ENCODE peak calls at places on chromosomes 2 and 18, in four cellular contexts. One of them, this sample, is unnamed. For H3K4me1, the result is how much of the 10 kb centered on the place peaks cover.

GRCh38 chr2:113237604-113238003 is 41.1 kb downstream of the PAX8 start:
- DNase-seq in K562: no peak
- DNase-seq in heart left ventricle: no peak
- DNase-seq in sigmoid colon: no peak
- DNase-seq in this sample: no peak

GRCh38 chr2:12935226-12935625 is 218.5 kb downstream of the TRIB2 start:
- DNase-seq in K562: no peak
- DNase-seq in heart left ventricle: no peak
- DNase-seq in sigmoid colon: no peak
- DNase-seq in this sample: no peak

GRCh38 chr2:230905448-230906430 is 19.3 kb downstream of the GPR55 start:
- DNase-seq in K562: no peak
- DNase-seq in heart left ventricle: peak
- DNase-seq in sigmoid colon: peak
- DNase-seq in this sample: no peak

GRCh38 chr2:129191530-129191929 is 787.9 kb upstream of the RAB6C start:
- DNase-seq in K562: no peak
- DNase-seq in heart left ventricle: no peak
- DNase-seq in sigmoid colon: no peak
- DNase-seq in this sample: no peak

GRCh38 chr2:172972005-172972619 is 103.5 kb upstream of the MAP3K20 start:
- DNase-seq in K562: peak
- DNase-seq in heart left ventricle: no peak
- DNase-seq in sigmoid colon: no peak
- DNase-seq in this sample: no peak

GRCh38 chr2:20143263-20143662 is 81.7 kb downstream of the SDC1 start:
- DNase-seq in K562: no peak
- DNase-seq in heart left ventricle: no peak
- DNase-seq in sigmoid colon: no peak
- DNase-seq in this sample: no peak

GRCh38 chr2:149817206-149817605 is 229.6 kb upstream of the MMADHC start:
- DNase-seq in K562: no peak
- DNase-seq in heart left ventricle: no peak
- DNase-seq in sigmoid colon: no peak
- DNase-seq in this sample: no peak

GRCh38 chr2:184154438-184154837 is 443.9 kb upstream of the ZNF804A start:
- DNase-seq in K562: no peak
- DNase-seq in heart left ventricle: no peak
- DNase-seq in sigmoid colon: no peak
- DNase-seq in this sample: no peak

GRCh38 chr2:240480834-240481623 is 45.6 kb downstream of the GPC1 start:
- DNase-seq in K562: no peak
- DNase-seq in heart left ventricle: peak
- DNase-seq in sigmoid colon: peak
- DNase-seq in this sample: no peak

GRCh38 chr2:38692636-38693318 is 26.9 kb downstream of the GALM start:
- DNase-seq in K562: no peak
- DNase-seq in heart left ventricle: no peak
- DNase-seq in sigmoid colon: no peak
- DNase-seq in this sample: no peak

GRCh38 chr18:45774065-45774521 is 50.1 kb downstream of the SLC14A1 start:
- DNase-seq in K562: no peak
- DNase-seq in heart left ventricle: no peak
- DNase-seq in sigmoid colon: no peak
- DNase-seq in this sample: no peak

GRCh38 chr2:31770718-31771117 is 190.0 kb upstream of the SRD5A2 start:
- DNase-seq in K562: no peak
- DNase-seq in heart left ventricle: no peak
- DNase-seq in sigmoid colon: no peak
- DNase-seq in this sample: no peak

GRCh38 chr18:45967007-45967706 is at the start of gene EPG5:
- DNase-seq in K562: peak
- DNase-seq in heart left ventricle: peak
- DNase-seq in sigmoid colon: peak
- DNase-seq in this sample: peak

GRCh38 chr18:48124857-48125626 is 194.6 kb upstream of the SMAD2 start:
- DNase-seq in K562: no peak
- DNase-seq in heart left ventricle: no peak
- DNase-seq in sigmoid colon: no peak
- DNase-seq in this sample: no peak

GRCh38 chr18:12088096-12088495 is 5.5 kb upstream of the ANKRD62 start:
- DNase-seq in K562: no peak
- DNase-seq in heart left ventricle: no peak
- DNase-seq in sigmoid colon: no peak
- DNase-seq in this sample: no peak

GRCh38 chr2:105376789-105377231 is 22.0 kb downstream of the FHL2 start:
- DNase-seq in K562: no peak
- DNase-seq in heart left ventricle: no peak
- DNase-seq in sigmoid colon: no peak
- DNase-seq in this sample: no peak

GRCh38 chr2:238597638-238598528 is 171.2 kb downstream of the ASB1 start:
- DNase-seq in K562: no peak
- DNase-seq in heart left ventricle: no peak
- DNase-seq in sigmoid colon: no peak
- DNase-seq in this sample: no peak

GRCh38 chr2:101559576-101559975 is 84.7 kb upstream of the RFX8 start:
- DNase-seq in K562: no peak
- DNase-seq in heart left ventricle: no peak
- DNase-seq in sigmoid colon: no peak
- DNase-seq in this sample: no peak

GRCh38 chr2:8590940-8591339 is 90.9 kb upstream of the ID2 start:
- DNase-seq in K562: no peak
- DNase-seq in heart left ventricle: no peak
- DNase-seq in sigmoid colon: no peak
- DNase-seq in this sample: no peak

GRCh38 chr2:205585451-205586045 is 96.8 kb upstream of the NRP2 start:
- DNase-seq in K562: no peak
- DNase-seq in heart left ventricle: no peak
- DNase-seq in sigmoid colon: no peak
- DNase-seq in this sample: no peak

GRCh38 chr2:162821176-162821575 is 17.4 kb downstream of the KCNH7 start:
- DNase-seq in K562: no peak
- DNase-seq in heart left ventricle: no peak
- DNase-seq in sigmoid colon: no peak
- DNase-seq in this sample: no peak

GRCh38 chr18:64100136-64100922 is 48.6 kb downstream of the LINC00305 start:
- DNase-seq in K562: no peak
- DNase-seq in heart left ventricle: no peak
- DNase-seq in sigmoid colon: no peak
- DNase-seq in this sample: no peak

GRCh38 chr18:76351961-76352581 is 143.0 kb downstream of the ZNF516 start:
- DNase-seq in K562: no peak
- DNase-seq in heart left ventricle: no peak
- DNase-seq in sigmoid colon: peak
- DNase-seq in this sample: no peak

GRCh38 chr18:76486029-76486428 is 9.0 kb downstream of the ZNF516 start:
- DNase-seq in K562: no peak
- DNase-seq in heart left ventricle: no peak
- DNase-seq in sigmoid colon: no peak
- DNase-seq in this sample: no peak

GRCh38 chr2:164073053-164073757 is 337.4 kb upstream of the FIGN start:
- DNase-seq in K562: no peak
- DNase-seq in heart left ventricle: no peak
- DNase-seq in sigmoid colon: no peak
- DNase-seq in this sample: no peak

GRCh38 chr2:170157025-170157684 is 20.8 kb upstream of the MYO3B start:
- DNase-seq in K562: no peak
- DNase-seq in heart left ventricle: no peak
- DNase-seq in sigmoid colon: no peak
- DNase-seq in this sample: no peak

GRCh38 chr2:86372641-86373502 is 35.4 kb upstream of the REEP1 start:
- DNase-seq in K562: no peak
- DNase-seq in heart left ventricle: no peak
- DNase-seq in sigmoid colon: peak
- DNase-seq in this sample: no peak

GRCh38 chr2:74593826-74594467 is 39.4 kb downstream of the DOK1 start:
- DNase-seq in K562: no peak
- DNase-seq in heart left ventricle: no peak
- DNase-seq in sigmoid colon: no peak
- DNase-seq in this sample: no peak

GRCh38 chr2:11370377-11371098 is 26.1 kb upstream of the ROCK2 start:
- DNase-seq in K562: no peak
- DNase-seq in heart left ventricle: no peak
- DNase-seq in sigmoid colon: no peak
- DNase-seq in this sample: no peak

GRCh38 chr2:172712251-172712650 is 23.4 kb upstream of the RAPGEF4 start:
- DNase-seq in K562: no peak
- DNase-seq in heart left ventricle: peak
- DNase-seq in sigmoid colon: no peak
- DNase-seq in this sample: no peak

GRCh38 chr2:22958281-22958680 is 426.7 kb upstream of the KLHL29 start:
- DNase-seq in K562: no peak
- DNase-seq in heart left ventricle: no peak
- DNase-seq in sigmoid colon: no peak
- DNase-seq in this sample: no peak

DNA sequence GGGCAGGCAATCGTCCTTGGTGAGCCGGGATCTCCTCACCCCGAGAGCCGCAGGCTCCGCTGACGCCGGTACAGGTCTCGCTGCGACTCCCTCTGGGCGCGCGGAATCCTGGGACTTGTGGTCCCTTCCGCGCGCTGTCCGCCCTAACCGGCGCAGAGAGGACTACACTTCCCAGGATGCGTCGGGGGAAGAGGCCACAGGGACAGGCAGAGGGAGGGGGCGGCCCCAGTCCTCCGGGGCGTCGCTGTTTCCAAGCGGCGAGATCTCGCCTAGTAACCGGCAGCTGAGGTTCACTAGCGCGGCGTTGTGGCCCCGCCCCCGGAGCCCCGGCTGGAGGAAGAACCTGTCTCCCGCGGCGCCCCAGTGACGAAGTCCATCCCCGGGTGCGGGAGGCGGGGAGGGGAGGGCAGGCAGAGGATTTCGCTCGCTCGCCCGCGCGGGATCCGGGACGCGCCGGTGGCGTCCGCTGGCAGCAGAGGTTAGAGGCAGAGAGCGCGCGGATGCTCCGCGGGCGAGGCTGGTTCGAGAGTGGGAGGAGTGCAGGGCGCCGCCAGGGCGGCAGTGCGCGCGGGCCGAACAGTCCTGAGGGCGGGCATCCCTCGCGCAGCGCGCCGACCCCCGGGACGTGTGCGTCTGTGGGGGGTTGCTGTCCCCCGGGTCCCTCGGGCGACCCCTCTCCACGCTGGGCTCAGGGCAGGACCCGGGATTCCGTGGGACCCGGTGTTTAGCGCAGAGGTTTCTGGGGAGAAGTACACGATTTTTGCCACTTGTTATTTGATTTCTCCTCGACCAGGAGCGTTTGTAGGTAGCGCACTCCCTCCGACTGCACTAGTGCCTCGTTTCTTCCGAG is at the start of gene EML6:
- DNase-seq in K562: peak
- DNase-seq in heart left ventricle: peak
- DNase-seq in sigmoid colon: peak
- DNase-seq in this sample: peak
- TF ChIP-seq POLR2A in K562: no peak
- TF ChIP-seq POLR2A in heart left ventricle: peak
- TF ChIP-seq POLR2A in sigmoid colon: no peak
- TF ChIP-seq POLR2A in this sample: peak

DNA sequence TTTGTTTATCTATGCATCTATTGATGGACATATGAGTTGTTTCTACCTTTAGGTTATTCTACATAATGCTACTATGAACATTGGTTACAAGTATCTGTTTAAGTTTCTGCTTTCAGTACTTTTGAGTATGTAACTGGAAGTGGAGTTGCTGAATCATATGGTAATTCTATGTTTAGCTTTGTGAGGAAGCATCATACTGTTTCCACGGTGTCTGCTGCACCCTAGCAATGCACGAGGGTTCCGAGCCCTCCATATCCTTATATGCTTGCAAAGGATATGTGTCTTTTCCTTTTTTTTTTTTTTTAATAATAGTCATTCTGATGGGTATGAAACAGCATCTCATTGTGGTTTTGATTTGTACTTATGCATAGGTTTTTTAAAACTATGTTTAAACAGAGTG is 83.7 kb downstream of the FMNL2 start:
- DNase-seq in K562: no peak
- DNase-seq in heart left ventricle: no peak
- DNase-seq in sigmoid colon: no peak
- DNase-seq in this sample: no peak
- H3K4me1 ChIP-seq in K562: under half
- H3K4me1 ChIP-seq in heart left ventricle: under half
- H3K4me1 ChIP-seq in sigmoid colon: under half
- H3K4me1 ChIP-seq in this sample: under half

DNA sequence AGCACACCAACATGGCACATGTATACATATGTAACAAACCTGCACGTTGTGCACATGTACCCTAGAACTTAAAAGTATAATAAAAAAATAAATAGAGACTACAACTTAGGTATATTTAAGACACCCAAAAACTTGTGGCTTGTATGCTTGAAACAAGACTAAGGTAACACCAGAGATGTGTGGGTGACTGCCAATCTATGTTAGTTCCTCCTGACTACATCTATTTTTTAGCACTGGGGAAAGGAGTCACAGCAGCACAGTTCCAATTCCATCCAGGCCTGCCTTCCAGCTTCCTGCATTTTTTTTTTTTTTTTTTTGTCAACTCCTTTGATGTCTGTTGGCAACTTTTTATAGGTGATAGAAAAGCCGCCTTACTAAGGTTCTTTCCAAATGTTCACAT is 18.2 kb downstream of the C2orf69 start:
- DNase-seq in K562: no peak
- DNase-seq in heart left ventricle: no peak
- DNase-seq in sigmoid colon: no peak
- DNase-seq in this sample: no peak
- TF ChIP-seq POLR2A in K562: no peak
- TF ChIP-seq POLR2A in heart left ventricle: no peak
- TF ChIP-seq POLR2A in sigmoid colon: no peak
- TF ChIP-seq POLR2A in this sample: no peak

DNA sequence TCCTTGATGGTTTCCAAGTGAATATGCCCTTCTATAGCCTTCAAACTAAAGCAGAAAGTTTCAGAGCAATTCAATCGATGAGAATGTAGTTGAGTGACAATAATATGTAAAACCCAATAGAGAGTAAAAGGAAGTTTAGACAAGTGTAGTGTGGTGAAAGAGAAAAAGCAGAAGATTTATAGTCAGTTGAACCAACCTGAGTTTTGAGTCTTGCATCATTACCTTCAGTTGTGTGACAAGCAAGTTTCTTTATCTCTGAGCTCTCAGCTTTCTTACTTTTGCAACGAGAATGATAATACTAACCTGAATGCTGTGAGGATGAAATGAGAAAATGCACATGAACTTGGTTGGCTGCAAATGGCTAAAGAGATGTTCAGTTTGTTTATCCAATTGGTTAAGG is 40.6 kb upstream of the TMEM247 start:
- DNase-seq in K562: no peak
- DNase-seq in heart left ventricle: no peak
- DNase-seq in sigmoid colon: no peak
- DNase-seq in this sample: no peak
- H3K4me1 ChIP-seq in K562: under half
- H3K4me1 ChIP-seq in heart left ventricle: under half
- H3K4me1 ChIP-seq in sigmoid colon: under half
- H3K4me1 ChIP-seq in this sample: under half

GRCh38 chr2:27442282-27442980 is at the start of gene KRTCAP3:
- DNase-seq in K562: peak
- DNase-seq in heart left ventricle: no peak
- DNase-seq in sigmoid colon: no peak
- DNase-seq in this sample: no peak
- TF ChIP-seq POLR2A in K562: no peak
- TF ChIP-seq POLR2A in heart left ventricle: no peak
- TF ChIP-seq POLR2A in sigmoid colon: no peak
- TF ChIP-seq POLR2A in this sample: no peak

This sample was measured in esophagus squamous epithelium.